ENCODE peak calls at places on chromosomes 13 and 19, in seven cellular contexts. H is H1, N is HCT116, T is K562, I is GM12878, R is HepG2, C is SK-N-SH. W is an unnamed sample.

GRCh38 chr13:49418206-49418605 is 25.7 kb downstream of the CAB39L start:
- DNase-seq in H (no peak), C (no peak), N (no peak), R (no peak), I (no peak), T (no peak), W (no peak)

GRCh38 chr13:43303040-43303729 is 279.8 kb downstream of the DNAJC15 start:
- DNase-seq in H (peak), C (peak), N (no peak), I (no peak), T (no peak), R (peak), W (no peak)

GRCh38 chr13:93903909-93904308 is 575.6 kb downstream of the DCT start:
- DNase-seq in C (no peak), N (no peak), T (no peak), H (no peak), I (no peak), R (no peak), W (no peak)

GRCh38 chr13:31301119-31301518 is 101.3 kb downstream of the B3GLCT start:
- DNase-seq in I (no peak), H (no peak), R (no peak), N (no peak), T (no peak), C (no peak), W (no peak)

GRCh38 chr13:93304868-93305613 is 78.4 kb downstream of the GPC6 start:
- DNase-seq in I (no peak), R (no peak), C (peak), N (no peak), T (no peak), H (no peak), W (no peak)

GRCh38 chr19:17902701-17903100 is 30.1 kb upstream of the CCDC124 start:
- DNase-seq in T (no peak), N (no peak), H (no peak), R (no peak), C (no peak), I (no peak), W (peak)

GRCh38 chr19:24032651-24033050 is 54.3 kb upstream of the ZNF254 start:
- DNase-seq in T (no peak), N (no peak), H (no peak), C (no peak), I (no peak), R (no peak), W (no peak)

GRCh38 chr13:41004875-41005693 is 14.0 kb downstream of the ELF1 start:
- DNase-seq in I (peak), R (no peak), C (no peak), H (no peak), T (no peak), N (no peak), W (no peak)

GRCh38 chr19:16371540-16371986 is 46.9 kb downstream of the KLF2 start:
- DNase-seq in C (no peak), N (no peak), I (peak), T (peak), R (no peak), H (no peak), W (no peak)

DNA sequence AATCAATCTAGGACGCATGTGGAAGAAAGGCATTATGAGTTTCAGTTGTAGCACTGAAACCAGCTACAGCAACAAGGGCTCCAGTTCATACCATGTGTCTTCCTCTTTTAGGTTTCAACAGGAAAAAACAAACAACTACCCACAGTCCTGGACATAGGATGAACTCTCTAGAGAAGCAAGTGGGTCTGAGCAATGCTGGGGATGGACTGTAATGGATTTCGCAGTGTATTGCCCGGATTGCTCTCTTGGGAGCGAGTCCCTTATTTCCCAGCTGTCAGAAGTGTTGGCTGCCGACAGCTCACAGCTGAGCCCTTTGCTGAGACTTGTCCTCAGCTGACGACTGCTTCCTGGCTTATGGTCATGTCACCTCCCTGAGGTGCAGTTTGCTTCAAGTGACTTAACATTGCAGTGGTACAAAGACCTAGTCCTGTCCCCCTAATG is 12.1 kb upstream of the MYCBP2 start:
- DNase-seq in H (no peak), I (no peak), C (no peak), R (no peak), N (no peak), T (no peak), W (no peak)
- TF ChIP-seq JUND in H (no peak), I (no peak), C (no peak), R (no peak), N (no peak), T (no peak), W (no peak)

GRCh38 chr13:98575876-98576214 is 1.1 kb downstream of the STK24 start:
- DNase-seq in C (no peak), I (no peak), H (no peak), N (no peak), R (no peak), T (no peak), W (no peak)

GRCh38 chr13:98576963-98577822 is at the start of gene STK24:
- DNase-seq in T (peak), R (peak), H (peak), N (no peak), I (no peak), C (peak), W (peak)

GRCh38 chr13:98575009-98575866 is 1.7 kb downstream of the STK24 start:
- DNase-seq in C (no peak), H (no peak), T (no peak), N (no peak), R (no peak), I (no peak), W (no peak)

GRCh38 chr13:98577823-98578285 is 947 bp upstream of the STK24 start:
- DNase-seq in N (no peak), H (no peak), T (no peak), I (no peak), R (peak), C (no peak), W (no peak)

GRCh38 chr13:98576215-98576945 is 527 bp downstream of the STK24 start:
- DNase-seq in I (no peak), C (peak), T (peak), N (no peak), H (no peak), R (no peak), W (peak)
- TF ChIP-seq JUND in I (no peak), C (no peak), T (no peak), N (no peak), H (no peak), R (no peak), W (no peak)

GRCh38 chr19:9171393-9171991 is 7.3 kb upstream of the OR7D2 start:
- DNase-seq in N (no peak), T (no peak), C (no peak), H (no peak), R (no peak), I (no peak), W (no peak)
- TF ChIP-seq JUND in N (no peak), T (no peak), C (no peak), H (no peak), R (no peak), I (no peak), W (no peak)

DNA sequence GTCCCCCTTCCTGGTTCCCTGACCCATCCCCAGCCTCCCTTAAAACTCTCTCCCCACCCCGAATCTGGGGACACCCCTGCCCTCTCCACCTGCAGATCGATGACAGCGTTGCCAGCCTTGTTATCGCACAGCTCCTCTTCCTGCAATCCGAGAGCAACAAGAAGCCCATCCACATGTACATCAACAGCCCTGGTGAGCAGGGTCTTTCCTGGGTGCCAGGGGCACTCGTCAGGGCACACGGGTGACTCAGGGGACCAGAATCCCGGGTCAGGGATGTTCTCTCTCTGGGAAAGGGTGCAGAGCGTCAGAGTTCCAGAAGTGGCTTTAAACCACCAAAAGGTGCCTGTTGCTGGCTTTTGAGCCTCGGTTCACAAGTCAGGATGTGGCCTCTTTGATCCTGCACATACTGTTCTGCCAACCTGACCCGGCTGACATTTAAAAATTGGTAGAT is 1.0 kb downstream of the CLPP start:
- DNase-seq in I (no peak), C (no peak), H (no peak), N (no peak), R (no peak), T (no peak), W (no peak)
- TF ChIP-seq JUND in I (no peak), C (no peak), H (no peak), N (no peak), R (no peak), T (no peak), W (no peak)

DNA sequence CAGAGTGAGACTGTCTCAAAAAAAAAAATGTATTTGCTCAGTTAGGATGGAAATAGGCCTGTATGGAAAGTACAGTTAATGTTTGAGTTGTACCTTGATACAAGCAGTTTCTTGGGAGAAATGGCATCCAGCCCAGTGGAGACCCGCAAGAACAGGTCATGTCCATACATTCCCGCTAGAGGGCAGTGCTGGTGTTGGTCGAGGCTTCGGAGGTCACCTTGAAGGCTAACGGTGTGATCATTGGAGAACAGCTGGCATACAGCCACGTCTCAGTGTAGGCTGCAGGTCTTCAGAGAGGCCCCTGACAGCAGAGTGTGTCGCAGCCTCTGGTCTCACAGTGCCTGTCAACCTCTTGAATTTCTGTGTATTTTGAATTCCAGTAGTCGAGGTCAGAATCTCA is 7.5 kb downstream of the ZNF610 start:
- DNase-seq in N (peak), R (peak), C (peak), H (peak), I (no peak), T (peak), W (peak)
- TF ChIP-seq JUND in N (no peak), R (no peak), C (no peak), H (peak), I (no peak), T (no peak), W (no peak)

GRCh38 chr13:101475536-101475935 is 23.1 kb downstream of the ITGBL1 start:
- DNase-seq in T (no peak), H (no peak), C (no peak), N (no peak), R (no peak), I (no peak), W (no peak)

GRCh38 chr13:101474419-101474957 is 22.0 kb downstream of the ITGBL1 start:
- DNase-seq in I (no peak), R (no peak), C (no peak), T (no peak), N (no peak), H (peak), W (no peak)

GRCh38 chr13:101473458-101473857 is 21.0 kb downstream of the ITGBL1 start:
- DNase-seq in H (no peak), I (no peak), T (no peak), C (no peak), N (no peak), R (no peak), W (no peak)
- TF ChIP-seq JUND in H (no peak), I (no peak), T (no peak), C (no peak), N (no peak), R (no peak), W (no peak)

GRCh38 chr19:15115080-15115479 is 7.9 kb downstream of the SYDE1 start:
- DNase-seq in I (no peak), C (peak), H (no peak), T (no peak), R (no peak), N (no peak), W (no peak)
- TF ChIP-seq JUND in I (no peak), C (no peak), H (no peak), T (no peak), R (no peak), N (no peak), W (no peak)

DNA sequence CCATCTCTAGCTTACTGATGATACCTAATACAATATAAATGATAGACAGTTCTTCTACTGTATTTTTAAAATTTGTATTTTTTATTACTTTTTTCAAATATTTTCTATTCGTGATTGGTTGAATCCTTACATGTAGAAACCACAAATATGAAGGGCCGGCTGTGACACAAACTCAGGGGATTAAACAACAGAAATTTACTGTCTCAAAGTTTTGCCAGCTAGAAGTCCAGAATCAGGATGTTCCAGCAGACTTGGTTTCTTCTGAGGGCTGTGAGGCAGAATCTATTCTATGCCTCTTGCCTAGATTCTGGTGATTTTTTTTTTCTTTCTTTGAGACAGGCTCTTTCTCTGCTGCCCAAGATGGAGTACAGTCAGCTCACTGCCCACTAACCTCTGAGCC is 13.8 kb downstream of the FPR1 start:
- DNase-seq in T (no peak), H (no peak), I (no peak), C (no peak), N (no peak), R (no peak), W (no peak)
- TF ChIP-seq JUND in T (no peak), H (no peak), I (no peak), C (no peak), N (no peak), R (no peak), W (no peak)

DNA sequence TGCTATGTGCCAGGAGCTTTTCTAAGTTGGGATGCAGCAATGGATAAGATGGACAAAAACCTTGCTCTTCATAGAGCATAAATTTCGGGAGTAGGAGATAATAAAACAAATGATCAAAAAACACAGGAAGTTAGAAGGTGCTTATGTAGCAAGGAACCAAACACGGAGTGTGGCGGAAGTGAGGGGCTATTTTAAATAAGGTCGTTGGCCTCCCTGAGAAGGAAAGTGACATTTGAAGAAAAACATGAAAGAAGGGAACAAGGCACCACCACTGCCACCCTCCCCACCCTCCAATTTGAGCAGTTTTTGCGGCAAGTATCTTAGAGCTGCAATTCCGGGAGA is 3.2 kb upstream of the GSX1 start:
- DNase-seq in N (no peak), R (no peak), T (no peak), H (no peak), C (no peak), I (no peak), W (no peak)
- TF ChIP-seq JUND in N (no peak), R (no peak), T (no peak), H (no peak), C (no peak), I (no peak), W (no peak)

GRCh38 chr13:23778007-23778687 is 111.1 kb downstream of the MIPEP start:
- DNase-seq in R (no peak), T (no peak), N (no peak), I (no peak), C (no peak), H (no peak), W (no peak)
- TF ChIP-seq JUND in R (no peak), T (no peak), N (no peak), I (no peak), C (no peak), H (no peak), W (no peak)